ENCODE peak calls at places on chromosomes 7 and 10, in ten cellular contexts. One of them, this sample, is unnamed.

GRCh38 chr7:43843276-43843675 is 26.0 kb downstream of the MRPS24 start:
- DNase-seq in brain microvascular endothelial cell: no peak
- DNase-seq in nephron progenitor cell: no peak
- DNase-seq in KBM-7: no peak
- DNase-seq in skeletal muscle cell: no peak
- DNase-seq in left ventricle myocardium superior: no peak
- DNase-seq in GM20000: no peak
- DNase-seq in GM06990: no peak
- DNase-seq in amniotic stem cell: no peak
- DNase-seq in posterior cingulate gyrus: no peak
- DNase-seq in this sample: no peak

GRCh38 chr7:99504281-99504602 is 220 bp upstream of the ZKSCAN5 start:
- DNase-seq in brain microvascular endothelial cell: peak
- DNase-seq in nephron progenitor cell: peak
- DNase-seq in KBM-7: no peak
- DNase-seq in skeletal muscle cell: peak
- DNase-seq in left ventricle myocardium superior: no peak
- DNase-seq in GM20000: no peak
- DNase-seq in GM06990: no peak
- DNase-seq in amniotic stem cell: no peak
- DNase-seq in posterior cingulate gyrus: no peak
- DNase-seq in this sample: no peak

GRCh38 chr7:128909605-128910568 is 622 bp downstream of the KCP start:
- DNase-seq in brain microvascular endothelial cell: peak
- DNase-seq in nephron progenitor cell: peak
- DNase-seq in KBM-7: no peak
- DNase-seq in skeletal muscle cell: no peak
- DNase-seq in left ventricle myocardium superior: peak
- DNase-seq in GM20000: no peak
- DNase-seq in GM06990: no peak
- DNase-seq in amniotic stem cell: no peak
- DNase-seq in posterior cingulate gyrus: no peak
- DNase-seq in this sample: peak

GRCh38 chr10:34988397-34989067 is 101.6 kb downstream of the CUL2 start:
- DNase-seq in brain microvascular endothelial cell: no peak
- DNase-seq in nephron progenitor cell: no peak
- DNase-seq in KBM-7: no peak
- DNase-seq in skeletal muscle cell: no peak
- DNase-seq in left ventricle myocardium superior: no peak
- DNase-seq in GM20000: no peak
- DNase-seq in GM06990: no peak
- DNase-seq in amniotic stem cell: no peak
- DNase-seq in posterior cingulate gyrus: no peak
- DNase-seq in this sample: no peak

GRCh38 chr7:79868010-79868409 is 266.6 kb upstream of the GNAI1 start:
- DNase-seq in brain microvascular endothelial cell: no peak
- DNase-seq in nephron progenitor cell: no peak
- DNase-seq in KBM-7: no peak
- DNase-seq in skeletal muscle cell: peak
- DNase-seq in left ventricle myocardium superior: no peak
- DNase-seq in GM20000: no peak
- DNase-seq in GM06990: no peak
- DNase-seq in amniotic stem cell: no peak
- DNase-seq in posterior cingulate gyrus: no peak
- DNase-seq in this sample: no peak

GRCh38 chr10:44458671-44459403 is 73.9 kb upstream of the CXCL12 start:
- DNase-seq in brain microvascular endothelial cell: no peak
- DNase-seq in nephron progenitor cell: no peak
- DNase-seq in KBM-7: no peak
- DNase-seq in skeletal muscle cell: no peak
- DNase-seq in left ventricle myocardium superior: no peak
- DNase-seq in GM20000: no peak
- DNase-seq in GM06990: no peak
- DNase-seq in amniotic stem cell: no peak
- DNase-seq in posterior cingulate gyrus: no peak
- DNase-seq in this sample: no peak

GRCh38 chr10:74078037-74078436 is 72.6 kb downstream of the AP3M1 start:
- DNase-seq in brain microvascular endothelial cell: peak
- DNase-seq in nephron progenitor cell: no peak
- DNase-seq in KBM-7: no peak
- DNase-seq in skeletal muscle cell: no peak
- DNase-seq in left ventricle myocardium superior: no peak
- DNase-seq in GM20000: no peak
- DNase-seq in GM06990: peak
- DNase-seq in amniotic stem cell: no peak
- DNase-seq in posterior cingulate gyrus: no peak
- DNase-seq in this sample: no peak

GRCh38 chr7:24560772-24561171 is 12.5 kb upstream of the PALS2 start:
- DNase-seq in brain microvascular endothelial cell: no peak
- DNase-seq in nephron progenitor cell: no peak
- DNase-seq in KBM-7: no peak
- DNase-seq in skeletal muscle cell: no peak
- DNase-seq in left ventricle myocardium superior: no peak
- DNase-seq in GM20000: no peak
- DNase-seq in GM06990: no peak
- DNase-seq in amniotic stem cell: no peak
- DNase-seq in posterior cingulate gyrus: no peak
- DNase-seq in this sample: no peak

GRCh38 chr10:18793951-18794350 is 134.7 kb downstream of the ARL5B start:
- DNase-seq in brain microvascular endothelial cell: peak
- DNase-seq in nephron progenitor cell: no peak
- DNase-seq in KBM-7: peak
- DNase-seq in skeletal muscle cell: no peak
- DNase-seq in left ventricle myocardium superior: no peak
- DNase-seq in GM20000: no peak
- DNase-seq in GM06990: no peak
- DNase-seq in amniotic stem cell: no peak
- DNase-seq in posterior cingulate gyrus: no peak
- DNase-seq in this sample: no peak

This sample was measured in sigmoid colon.